ENCODE peak calls at places on chromosomes 5 and 9, in four cellular contexts. Q, V, U and O are unnamed samples.

GRCh38 chr5:125408582-125409069 is 662.2 kb upstream of the ZNF608 start:
- DNase-seq in Q (no peak), V (no peak), U (peak), O (peak)

GRCh38 chr5:66306105-66306843 is 162.2 kb downstream of the SREK1 start:
- DNase-seq in Q (no peak), V (peak), U (peak), O (peak)

GRCh38 chr9:36995927-36996471 is 38.1 kb downstream of the PAX5 start:
- DNase-seq in Q (no peak), V (peak), U (peak), O (peak)

GRCh38 chr9:110329676-110330235 is 7.9 kb downstream of the TXNDC8 start:
- DNase-seq in Q (no peak), V (no peak), U (no peak), O (no peak)

GRCh38 chr5:71922584-71923106 is 184.6 kb upstream of the MAP1B start:
- DNase-seq in Q (no peak), V (no peak), U (peak), O (peak)

GRCh38 chr5:59709346-59709821 is 184.1 kb downstream of the PDE4D start:
- DNase-seq in Q (no peak), V (no peak), U (no peak), O (no peak)

GRCh38 chr9:138022756-138023393 is 145.3 kb downstream of the CACNA1B start:
- DNase-seq in Q (no peak), V (no peak), U (no peak), O (no peak)

GRCh38 chr9:36925033-36925432 is 109.0 kb downstream of the PAX5 start:
- DNase-seq in Q (no peak), V (no peak), U (no peak), O (no peak)

DNA sequence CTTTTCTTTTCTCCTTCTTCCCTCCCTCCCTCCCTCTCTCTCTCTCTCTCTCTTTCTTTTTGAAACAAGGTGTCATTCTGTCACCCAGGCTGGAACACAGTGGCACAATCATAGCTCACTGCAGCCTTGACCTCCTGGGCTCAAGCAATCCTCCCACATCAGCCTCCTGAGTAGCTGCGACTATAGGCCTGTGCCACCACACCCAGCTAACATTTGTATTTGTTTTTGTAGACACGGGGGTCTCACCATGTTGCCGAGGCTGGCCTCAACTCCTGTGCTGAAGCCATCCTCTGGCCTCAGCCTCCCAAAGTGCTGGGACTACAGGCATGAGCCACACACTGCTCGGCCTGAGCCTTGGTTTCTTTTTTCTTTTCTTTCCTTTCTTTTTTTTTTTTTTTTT is 45.8 kb downstream of the PLPP7 start:
- DNase-seq in Q (no peak), V (no peak), U (no peak), O (no peak)
- H3K4me2 ChIP-seq in Q (no peak), V (no peak), U (no peak), O (no peak)

DNA sequence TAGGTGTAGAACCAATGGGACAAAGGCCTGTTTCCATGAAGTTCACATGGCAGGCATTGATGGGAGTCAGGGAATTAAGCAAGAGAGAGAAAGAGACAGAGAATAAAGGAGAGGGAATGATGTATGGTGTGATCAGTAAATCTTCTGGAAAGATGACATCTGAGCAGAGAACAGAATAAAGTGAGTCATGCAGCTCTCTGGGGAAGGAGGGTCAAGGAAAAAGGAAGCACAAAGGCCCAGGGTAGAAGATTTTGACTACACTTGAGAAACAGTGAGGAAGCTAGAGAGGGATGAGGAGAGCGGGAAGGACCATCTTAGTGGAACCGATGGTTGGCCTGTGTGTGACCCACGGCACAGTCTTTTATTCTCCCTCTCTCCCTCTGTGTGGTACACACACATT is 425.9 kb downstream of the SPOCK1 start:
- DNase-seq in Q (no peak), V (no peak), U (no peak), O (peak)
- TF ChIP-seq ELK1 in Q (no peak), V (no peak), U (no peak), O (no peak)

GRCh38 chr5:141382469-141383294 is at the start of gene PCDHGA7:
- DNase-seq in Q (no peak), V (peak), U (peak), O (peak)
- TF ChIP-seq CTCF in Q (no peak), V (peak), U (peak), O (peak)

GRCh38 chr9:91489391-91489899 is 65.8 kb upstream of the NFIL3 start:
- DNase-seq in Q (no peak), V (no peak), U (no peak), O (peak)
- H3K4me2 ChIP-seq in Q (no peak), V (no peak), U (no peak), O (no peak)

GRCh38 chr5:92519717-92520632 is 1061.0 kb downstream of the NR2F1-AS1 start:
- DNase-seq in Q (no peak), V (no peak), U (no peak), O (peak)
- TF ChIP-seq ELK1 in Q (no peak), V (no peak), U (no peak), O (no peak)

DNA sequence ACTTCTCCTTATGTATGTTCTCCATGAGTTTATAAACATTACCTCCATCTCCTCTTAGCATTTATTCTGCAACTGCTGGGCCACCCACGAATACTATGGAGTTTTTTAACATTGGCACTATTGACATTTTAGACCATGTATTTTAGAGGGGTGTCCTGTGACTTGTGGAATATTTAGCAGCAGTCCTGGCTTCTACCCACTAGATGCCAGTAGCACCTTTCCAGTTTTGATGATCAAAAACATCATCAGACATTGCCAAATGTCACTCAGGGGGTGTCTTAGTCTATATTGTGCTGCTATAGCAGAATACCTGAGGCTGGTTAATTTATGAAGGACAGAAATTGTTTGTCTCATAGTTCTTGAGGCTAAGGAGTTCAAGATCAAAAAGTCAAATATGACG is 187.5 kb upstream of the RORB start:
- DNase-seq in Q (no peak), V (no peak), U (no peak), O (no peak)
- TF ChIP-seq CTCF in Q (no peak), V (no peak), U (no peak), O (no peak)

GRCh38 chr9:93301291-93301811 is 117.4 kb downstream of the WNK2 start:
- DNase-seq in Q (no peak), V (no peak), U (no peak), O (no peak)

GRCh38 chr9:93302586-93303257 is 118.8 kb downstream of the WNK2 start:
- DNase-seq in Q (no peak), V (peak), U (peak), O (peak)

GRCh38 chr9:93300585-93301081 is 116.7 kb downstream of the WNK2 start:
- DNase-seq in Q (no peak), V (no peak), U (no peak), O (no peak)

GRCh38 chr9:93303258-93303771 is 119.4 kb downstream of the WNK2 start:
- DNase-seq in Q (no peak), V (no peak), U (no peak), O (no peak)

DNA sequence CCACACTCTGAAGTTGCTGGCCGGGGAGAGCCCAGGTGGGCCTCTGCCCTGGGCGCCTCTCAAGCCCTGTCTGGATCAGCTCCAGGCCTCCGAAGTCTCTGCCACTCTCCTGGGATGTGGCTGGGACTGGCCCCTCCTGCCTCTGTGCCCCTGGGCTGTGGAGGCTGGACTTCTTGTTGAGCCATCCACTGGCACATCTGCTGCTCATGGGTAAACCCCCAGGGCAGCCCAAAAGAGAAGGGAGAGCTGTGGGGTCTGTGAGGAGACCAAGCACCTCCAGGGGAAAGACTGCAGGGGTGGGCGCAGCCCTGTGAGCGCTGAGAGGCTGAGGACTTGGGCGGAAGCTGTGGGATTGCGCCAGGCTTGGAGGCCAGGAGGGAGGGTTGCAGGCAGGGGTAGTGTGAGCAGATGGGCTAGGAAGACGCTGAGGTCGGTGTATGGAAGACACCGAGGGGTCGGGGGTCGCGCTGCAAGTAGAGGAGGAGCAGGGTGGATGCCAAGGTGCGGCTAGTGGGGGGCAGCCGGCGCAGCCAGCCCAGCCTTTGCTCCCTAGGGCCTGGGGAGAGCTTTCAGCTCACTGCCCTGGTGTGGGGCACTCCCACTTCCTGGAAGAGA is 118.1 kb downstream of the WNK2 start:
- DNase-seq in Q (no peak), V (no peak), U (no peak), O (no peak)
- H3K4me2 ChIP-seq in Q (no peak), V (no peak), U (no peak), O (no peak)

GRCh38 chr5:132489871-132490483 is 596 bp downstream of the IRF1 start:
- DNase-seq in Q (no peak), V (peak), U (peak), O (peak)
- TF ChIP-seq ELK1 in Q (no peak), V (no peak), U (no peak), O (no peak)